ENCODE peak calls at places on chromosome 9, in four cellular contexts. D is fibroblast of lung, E is ovary, M is H1. G is an unnamed sample.

GRCh38 chr9:83960991-83961390 is 19.0 kb downstream of the HNRNPK start:
- DNase-seq in M (no peak), E (no peak), D (no peak), G (no peak)

GRCh38 chr9:98010450-98010849 is 27.3 kb downstream of the ANP32B start:
- DNase-seq in D (peak; percentile 29), M (no peak), E (no peak), G (no peak)

GRCh38 chr9:87226896-87227295 is 270.8 kb upstream of the DAPK1 start:
- DNase-seq in E (no peak), M (no peak), D (peak; percentile 16), G (no peak)

GRCh38 chr9:89806371-89807100 is 201.7 kb downstream of the GADD45G start:
- DNase-seq in M (no peak), D (no peak), E (no peak), G (no peak)

GRCh38 chr9:20144255-20144654 is 355.4 kb upstream of the SLC24A2 start:
- DNase-seq in M (no peak), E (no peak), D (peak; percentile 55), G (no peak)

GRCh38 chr9:113331780-113332179 is 8.3 kb downstream of the WDR31 start:
- DNase-seq in D (no peak), M (no peak), E (no peak), G (no peak)

GRCh38 chr9:4680750-4681149 is 1.4 kb downstream of the CDC37L1 start:
- DNase-seq in D (peak; percentile 35), M (no peak), E (no peak), G (no peak)

GRCh38 chr9:77827104-77827784 is 179.1 kb upstream of the GNA14 start:
- DNase-seq in M (no peak), E (no peak), D (no peak), G (no peak)

GRCh38 chr9:76704601-76705204 is 59.5 kb upstream of the PCA3 start:
- DNase-seq in M (peak; percentile 7), E (no peak), D (peak; percentile 96), G (no peak)

GRCh38 chr9:115891929-115892328 is 261.7 kb upstream of the PAPPA start:
- DNase-seq in E (no peak), D (peak; percentile 85), M (no peak), G (no peak)

GRCh38 chr9:107830479-107830878 is 340.9 kb upstream of the KLF4 start:
- DNase-seq in M (no peak), E (no peak), D (no peak), G (no peak)

GRCh38 chr9:124297553-124297905 is 39.8 kb downstream of the NEK6 start:
- DNase-seq in M (peak; percentile 62), E (peak; percentile 84), D (peak; percentile 92), G (no peak)

GRCh38 chr9:37325778-37326177 is 96.7 kb upstream of the GRHPR start:
- DNase-seq in E (no peak), D (peak; percentile 48), M (no peak), G (no peak)

GRCh38 chr9:137163101-137163661 is 6.7 kb downstream of the LRRC26 start:
- DNase-seq in D (no peak), M (no peak), E (no peak), G (no peak)

GRCh38 chr9:14768561-14769234 is 46.2 kb upstream of the CER1 start:
- DNase-seq in E (no peak), D (peak; percentile 69), M (no peak), G (no peak)

GRCh38 chr9:122518841-122519240 is at the start of gene OR1J4:
- DNase-seq in M (no peak), E (no peak), D (no peak), G (no peak)

DNA sequence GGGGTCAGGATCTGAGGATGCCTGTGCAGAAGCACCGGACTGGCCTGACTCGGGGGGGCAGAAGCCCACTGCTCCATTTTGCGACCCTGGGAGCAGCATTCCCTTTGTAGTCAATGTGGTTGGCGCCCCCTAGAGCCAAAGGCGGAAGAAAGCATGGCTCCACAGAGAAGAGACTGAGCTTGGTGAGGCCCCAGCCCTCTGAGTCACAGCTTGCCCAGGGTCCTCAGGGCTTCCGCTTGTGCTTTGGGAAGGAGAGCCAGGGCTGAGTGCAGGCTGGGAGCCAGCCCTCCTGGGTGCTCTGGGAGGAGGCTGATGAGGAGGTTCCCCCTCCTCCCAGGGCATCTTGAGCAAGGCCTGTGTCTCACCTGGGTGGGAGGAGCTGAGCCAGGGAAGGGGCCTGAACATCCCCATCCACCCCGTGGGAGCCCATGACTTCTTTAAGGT is 5.5 kb upstream of the AQP3 start:
- DNase-seq in E (peak; percentile 50), D (peak; percentile 81), M (peak; percentile 68), G (no peak)
- TF ChIP-seq CTCF in E (no peak), D (peak; percentile 72), M (peak; percentile 86), G (no peak)

GRCh38 chr9:80285325-80285724 is 713.6 kb downstream of the TLE4 start:
- DNase-seq in E (no peak), M (no peak), D (peak; percentile 45), G (no peak)
- TF ChIP-seq CTCF in E (no peak), M (peak; percentile 51), D (peak; percentile 32), G (no peak)

GRCh38 chr9:91008568-91008967 is 206.9 kb downstream of the SYK start:
- DNase-seq in D (no peak), M (no peak), E (no peak), G (no peak)

GRCh38 chr9:91006046-91006445 is 204.4 kb downstream of the SYK start:
- DNase-seq in E (no peak), D (no peak), M (no peak), G (no peak)

GRCh38 chr9:91001146-91001611 is 199.6 kb downstream of the SYK start:
- DNase-seq in D (peak; percentile 61), E (no peak), M (no peak), G (no peak)

GRCh38 chr9:91004484-91004883 is 202.9 kb downstream of the SYK start:
- DNase-seq in M (no peak), D (no peak), E (no peak), G (no peak)

DNA sequence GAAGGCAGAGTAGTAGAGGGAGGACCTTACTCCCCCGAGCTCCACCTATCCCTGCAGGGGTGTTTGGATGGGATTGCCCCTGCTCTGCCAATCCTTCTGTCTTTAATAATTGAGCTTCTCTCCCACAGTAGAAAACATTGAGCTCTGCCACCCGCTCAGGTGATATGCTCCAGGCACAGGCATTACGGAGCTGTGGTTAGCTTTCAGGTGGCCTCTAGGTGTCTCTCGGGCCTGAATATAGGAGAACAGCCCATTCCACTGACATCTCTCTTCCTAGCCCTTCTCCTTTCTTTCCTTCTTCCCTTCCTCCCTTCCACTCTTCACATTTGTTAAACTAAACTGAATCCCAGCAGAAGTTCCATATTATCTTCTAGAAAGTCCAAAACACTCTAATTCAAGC is 203.4 kb downstream of the SYK start:
- DNase-seq in E (no peak), M (no peak), D (no peak), G (no peak)
- TF ChIP-seq CTCF in E (no peak), M (no peak), D (no peak), G (no peak)

GRCh38 chr9:120982851-120983250 is 56.3 kb upstream of the TRAF1 start:
- DNase-seq in D (peak; percentile 50), M (no peak), E (no peak), G (no peak)

GRCh38 chr9:120983259-120983837 is 56.8 kb upstream of the TRAF1 start:
- DNase-seq in D (no peak), E (no peak), M (no peak), G (no peak)

GRCh38 chr9:120980951-120981350 is 54.4 kb upstream of the TRAF1 start:
- DNase-seq in D (no peak), E (no peak), M (no peak), G (no peak)

GRCh38 chr9:120989065-120989464 is 61.0 kb downstream of the C5 start:
- DNase-seq in D (no peak), M (no peak), E (no peak), G (no peak)

DNA sequence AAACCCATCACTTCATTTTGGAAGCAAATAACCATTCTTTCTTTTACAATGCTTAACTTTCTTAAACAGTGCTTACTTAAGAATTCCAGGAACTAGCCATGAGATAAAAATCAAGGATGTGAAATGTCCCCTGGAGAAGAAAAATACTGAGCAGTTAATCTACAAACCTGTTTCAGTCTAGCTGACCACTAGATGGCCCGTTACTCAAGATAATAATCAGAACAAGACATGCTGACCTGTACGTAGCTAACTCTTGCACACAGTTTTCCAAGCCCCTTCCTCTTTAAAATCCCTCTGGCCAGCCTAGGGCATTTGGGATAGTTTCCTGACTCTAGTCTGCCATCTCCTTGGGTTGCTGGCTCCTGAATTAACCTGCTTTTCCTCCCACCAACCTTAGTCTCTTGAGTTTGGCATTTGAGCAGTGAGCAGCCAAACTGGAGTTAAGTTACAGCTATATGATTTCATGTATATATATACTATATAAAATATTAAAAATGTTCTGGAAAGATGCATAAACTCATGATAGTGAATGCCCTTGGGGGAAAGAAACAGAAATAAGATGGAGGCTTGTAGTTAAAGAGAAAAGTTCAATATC is 59.3 kb upstream of the TRAF1 start:
- DNase-seq in E (no peak), M (no peak), D (peak; percentile 77), G (no peak)
- TF ChIP-seq CTCF in E (no peak), M (peak; percentile 64), D (peak; percentile 67), G (no peak)

GRCh38 chr9:127210851-127211730 is 53.5 kb upstream of the GARNL3 start:
- DNase-seq in M (no peak), E (no peak), D (no peak), G (no peak)
- TF ChIP-seq CTCF in M (peak; percentile 39), E (no peak), D (no peak), G (no peak)

G was measured in activated B cell treated with CpG ODN at 0.5 μM for 24 hours.